ENCODE peak calls at places on chromosomes 6 and 20, in ten cellular contexts. L is HCT116; N is right cardiac atrium; E is pancreas; Y is central memory CD8-positive, alpha-beta T cell; D is natural killer cell; T is activated T-cell treated with anti-CD3 and anti-CD28 coated beads, Interleukin-2, amount 50 U/mL, for 4 hours; F is gastrocnemius medialis; C is CD8-positive, alpha-beta T cell; W is lower lobe of right lung. I is an unnamed sample.

GRCh38 chr20:63934271-63935068 is 21.7 kb downstream of the UCKL1 start:
- ATAC-seq in L (peak), N (no peak), E (no peak), Y (no peak), D (no peak), T (no peak), F (no peak), C (no peak), W (no peak), I (no peak)

GRCh38 chr20:62043131-62043914 is 22.4 kb downstream of the TAF4 start:
- ATAC-seq in L (no peak), N (no peak), E (peak), Y (no peak), D (no peak), T (no peak), F (no peak), C (no peak), W (peak), I (no peak)

GRCh38 chr20:4944518-4944917 is 56.8 kb downstream of the SLC23A2 start:
- ATAC-seq in L (no peak), N (peak), E (no peak), Y (no peak), D (no peak), T (no peak), F (peak), C (no peak), W (peak), I (no peak)

GRCh38 chr6:159119835-159120234 is 49.4 kb upstream of the FNDC1 start:
- ATAC-seq in L (no peak), N (no peak), E (no peak), Y (no peak), D (peak), T (no peak), F (no peak), C (no peak), W (peak), I (no peak)

GRCh38 chr20:16556299-16556698 is 16.9 kb downstream of the KIF16B start:
- ATAC-seq in L (no peak), N (no peak), E (no peak), Y (no peak), D (no peak), T (no peak), F (no peak), C (no peak), W (peak), I (no peak)

GRCh38 chr20:35551485-35551884 is 9.6 kb downstream of the ERGIC3 start:
- ATAC-seq in L (no peak), N (peak), E (no peak), Y (no peak), D (no peak), T (no peak), F (no peak), C (no peak), W (no peak), I (no peak)

GRCh38 chr20:50321797-50322480 is 131.3 kb downstream of the CEBPB start:
- ATAC-seq in L (peak), N (peak), E (peak), Y (no peak), D (no peak), T (no peak), F (peak), C (no peak), W (peak), I (no peak)

GRCh38 chr20:53872561-53873248 is 197.7 kb downstream of the BCAS1 start:
- ATAC-seq in L (no peak), N (no peak), E (no peak), Y (peak), D (peak), T (peak), F (no peak), C (peak), W (no peak), I (peak)

GRCh38 chr6:162854734-162855191 is 127.0 kb downstream of the PACRG start:
- ATAC-seq in L (no peak), N (peak), E (no peak), Y (no peak), D (no peak), T (no peak), F (no peak), C (no peak), W (no peak), I (no peak)

GRCh38 chr6:27251672-27252251 is 4.3 kb downstream of the PRSS16 start:
- ATAC-seq in L (peak), N (peak), E (peak), Y (peak), D (peak), T (peak), F (no peak), C (peak), W (peak), I (peak)

GRCh38 chr6:75402296-75402695 is 91.3 kb downstream of the FILIP1 start:
- ATAC-seq in L (peak), N (peak), E (no peak), Y (no peak), D (no peak), T (no peak), F (peak), C (no peak), W (peak), I (no peak)

GRCh38 chr6:156250593-156250992 is 526.6 kb upstream of the ARID1B start:
- ATAC-seq in L (no peak), N (no peak), E (no peak), Y (no peak), D (no peak), T (peak), F (no peak), C (no peak), W (no peak), I (peak)

GRCh38 chr6:170043150-170043819 is 247.6 kb downstream of the DLL1 start:
- ATAC-seq in L (no peak), N (peak), E (no peak), Y (no peak), D (no peak), T (no peak), F (peak), C (no peak), W (no peak), I (no peak)

GRCh38 chr20:61968932-61969331 is 96.7 kb downstream of the TAF4 start:
- ATAC-seq in L (no peak), N (no peak), E (no peak), Y (no peak), D (no peak), T (no peak), F (no peak), C (no peak), W (no peak), I (no peak)

GRCh38 chr6:116205318-116205717 is 48.6 kb downstream of the TSPYL4 start:
- ATAC-seq in L (no peak), N (no peak), E (no peak), Y (no peak), D (no peak), T (no peak), F (no peak), C (no peak), W (no peak), I (no peak)

GRCh38 chr6:139373928-139374356 is 506 bp downstream of the CITED2 start:
- ATAC-seq in L (peak), N (peak), E (no peak), Y (peak), D (peak), T (no peak), F (no peak), C (peak), W (no peak), I (no peak)

GRCh38 chr20:34220581-34220980 is 20.6 kb upstream of the ASIP start:
- ATAC-seq in L (no peak), N (no peak), E (no peak), Y (no peak), D (no peak), T (no peak), F (no peak), C (no peak), W (no peak), I (no peak)

GRCh38 chr6:125732398-125732797 is 17.0 kb upstream of the HEY2 start:
- ATAC-seq in L (no peak), N (no peak), E (no peak), Y (peak), D (no peak), T (no peak), F (no peak), C (no peak), W (no peak), I (peak)

GRCh38 chr20:10490706-10491105 is 55.6 kb downstream of the SLX4IP start:
- ATAC-seq in L (no peak), N (no peak), E (no peak), Y (no peak), D (peak), T (no peak), F (no peak), C (no peak), W (no peak), I (no peak)